ENCODE peak calls at places on chromosomes 5 and 9, in six cellular contexts. One of them, this sample, is unnamed.

GRCh38 chr5:78985407-78986223 is 505 bp upstream of the ARSB start:
- DNase-seq in endothelial cell: no peak
- DNase-seq in cardiac muscle cell: peak
- DNase-seq in fibroblast of lung: peak
- DNase-seq in NB4: peak
- DNase-seq in cardiac fibroblast: peak
- DNase-seq in this sample: no peak

GRCh38 chr9:113687680-113688371 is 188.3 kb upstream of the ZNF618 start:
- DNase-seq in fibroblast of lung: no peak
- DNase-seq in cardiac fibroblast: peak
- DNase-seq in endothelial cell: no peak
- DNase-seq in cardiac muscle cell: peak
- DNase-seq in NB4: no peak
- DNase-seq in this sample: no peak

GRCh38 chr9:132141364-132141947 is 20.4 kb upstream of the NTNG2 start:
- DNase-seq in fibroblast of lung: peak
- DNase-seq in cardiac fibroblast: peak
- DNase-seq in cardiac muscle cell: peak
- DNase-seq in NB4: no peak
- DNase-seq in endothelial cell: no peak
- DNase-seq in this sample: no peak

GRCh38 chr5:168480601-168481000 is 5.7 kb upstream of the RARS1 start:
- DNase-seq in cardiac fibroblast: no peak
- DNase-seq in NB4: no peak
- DNase-seq in cardiac muscle cell: no peak
- DNase-seq in fibroblast of lung: no peak
- DNase-seq in endothelial cell: no peak
- DNase-seq in this sample: no peak

GRCh38 chr9:76697554-76697953 is 66.7 kb upstream of the PCA3 start:
- DNase-seq in cardiac muscle cell: no peak
- DNase-seq in fibroblast of lung: no peak
- DNase-seq in endothelial cell: no peak
- DNase-seq in cardiac fibroblast: no peak
- DNase-seq in NB4: no peak
- DNase-seq in this sample: no peak

GRCh38 chr5:171639236-171639635 is 146.4 kb upstream of the SMIM23 start:
- DNase-seq in cardiac fibroblast: no peak
- DNase-seq in fibroblast of lung: no peak
- DNase-seq in cardiac muscle cell: no peak
- DNase-seq in endothelial cell: no peak
- DNase-seq in NB4: no peak
- DNase-seq in this sample: peak

GRCh38 chr9:651372-651771 is 190.1 kb upstream of the DMRT1 start:
- DNase-seq in fibroblast of lung: no peak
- DNase-seq in endothelial cell: no peak
- DNase-seq in cardiac fibroblast: no peak
- DNase-seq in cardiac muscle cell: no peak
- DNase-seq in NB4: no peak
- DNase-seq in this sample: no peak

GRCh38 chr5:94551858-94552257 is 66.5 kb downstream of the KIAA0825 start:
- DNase-seq in cardiac muscle cell: no peak
- DNase-seq in endothelial cell: no peak
- DNase-seq in cardiac fibroblast: no peak
- DNase-seq in fibroblast of lung: no peak
- DNase-seq in NB4: no peak
- DNase-seq in this sample: no peak

GRCh38 chr9:37255944-37256862 is 135.8 kb downstream of the ZCCHC7 start:
- DNase-seq in endothelial cell: no peak
- DNase-seq in cardiac muscle cell: no peak
- DNase-seq in NB4: no peak
- DNase-seq in cardiac fibroblast: no peak
- DNase-seq in fibroblast of lung: no peak
- DNase-seq in this sample: no peak

GRCh38 chr5:14250094-14250777 is 107.1 kb downstream of the TRIO start:
- DNase-seq in fibroblast of lung: peak
- DNase-seq in NB4: peak
- DNase-seq in endothelial cell: no peak
- DNase-seq in cardiac muscle cell: peak
- DNase-seq in cardiac fibroblast: peak
- DNase-seq in this sample: peak

GRCh38 chr5:176737746-176738699 is 72.3 kb upstream of the UNC5A start:
- DNase-seq in endothelial cell: no peak
- DNase-seq in cardiac muscle cell: no peak
- DNase-seq in NB4: no peak
- DNase-seq in cardiac fibroblast: no peak
- DNase-seq in fibroblast of lung: no peak
- DNase-seq in this sample: no peak

GRCh38 chr9:134733480-134734232 is 92.1 kb downstream of the COL5A1 start:
- DNase-seq in cardiac fibroblast: no peak
- DNase-seq in fibroblast of lung: no peak
- DNase-seq in endothelial cell: no peak
- DNase-seq in NB4: no peak
- DNase-seq in cardiac muscle cell: no peak
- DNase-seq in this sample: no peak

GRCh38 chr9:110114888-110115259 is 93.1 kb downstream of the C9orf152 start:
- DNase-seq in endothelial cell: peak
- DNase-seq in NB4: no peak
- DNase-seq in cardiac muscle cell: peak
- DNase-seq in fibroblast of lung: peak
- DNase-seq in cardiac fibroblast: peak
- DNase-seq in this sample: no peak

GRCh38 chr9:105150991-105151685 is 93.3 kb upstream of the SLC44A1 start:
- DNase-seq in endothelial cell: no peak
- DNase-seq in fibroblast of lung: no peak
- DNase-seq in cardiac muscle cell: peak
- DNase-seq in cardiac fibroblast: peak
- DNase-seq in NB4: no peak
- DNase-seq in this sample: no peak

GRCh38 chr5:6766558-6767191 is 53.4 kb downstream of the TENT4A start:
- DNase-seq in fibroblast of lung: peak
- DNase-seq in cardiac fibroblast: peak
- DNase-seq in cardiac muscle cell: peak
- DNase-seq in endothelial cell: no peak
- DNase-seq in NB4: peak
- DNase-seq in this sample: peak

GRCh38 chr5:177491429-177491945 is 5.9 kb downstream of the PDLIM7 start:
- DNase-seq in NB4: peak
- DNase-seq in endothelial cell: peak
- DNase-seq in cardiac muscle cell: peak
- DNase-seq in fibroblast of lung: no peak
- DNase-seq in cardiac fibroblast: peak
- DNase-seq in this sample: no peak

GRCh38 chr9:127233582-127234350 is 30.8 kb upstream of the GARNL3 start:
- DNase-seq in cardiac muscle cell: peak
- DNase-seq in cardiac fibroblast: peak
- DNase-seq in endothelial cell: no peak
- DNase-seq in fibroblast of lung: no peak
- DNase-seq in NB4: no peak
- DNase-seq in this sample: no peak

GRCh38 chr5:10073705-10074104 is 176.0 kb downstream of the ATPSCKMT start:
- DNase-seq in fibroblast of lung: no peak
- DNase-seq in endothelial cell: no peak
- DNase-seq in NB4: peak
- DNase-seq in cardiac muscle cell: no peak
- DNase-seq in cardiac fibroblast: no peak
- DNase-seq in this sample: no peak

GRCh38 chr5:145101246-145101645 is 733.9 kb downstream of the PRELID2 start:
- DNase-seq in cardiac muscle cell: no peak
- DNase-seq in cardiac fibroblast: no peak
- DNase-seq in fibroblast of lung: peak
- DNase-seq in NB4: peak
- DNase-seq in endothelial cell: peak
- DNase-seq in this sample: no peak
- TF ChIP-seq CTCF in cardiac muscle cell: no peak
- TF ChIP-seq CTCF in cardiac fibroblast: peak
- TF ChIP-seq CTCF in fibroblast of lung: no peak
- TF ChIP-seq CTCF in NB4: peak
- TF ChIP-seq CTCF in endothelial cell: peak
- TF ChIP-seq CTCF in this sample: no peak

GRCh38 chr5:174523311-174524159 is 200.8 kb upstream of the MSX2 start:
- DNase-seq in cardiac fibroblast: no peak
- DNase-seq in NB4: no peak
- DNase-seq in cardiac muscle cell: no peak
- DNase-seq in endothelial cell: no peak
- DNase-seq in fibroblast of lung: no peak
- DNase-seq in this sample: no peak
- TF ChIP-seq CTCF in cardiac fibroblast: no peak
- TF ChIP-seq CTCF in NB4: no peak
- TF ChIP-seq CTCF in cardiac muscle cell: no peak
- TF ChIP-seq CTCF in endothelial cell: no peak
- TF ChIP-seq CTCF in fibroblast of lung: no peak
- TF ChIP-seq CTCF in this sample: no peak

GRCh38 chr5:132963175-132964104 is at the start of gene AFF4:
- DNase-seq in cardiac fibroblast: peak
- DNase-seq in cardiac muscle cell: peak
- DNase-seq in fibroblast of lung: peak
- DNase-seq in endothelial cell: peak
- DNase-seq in NB4: peak
- DNase-seq in this sample: peak

GRCh38 chr5:132965120-132965519 is 1.7 kb upstream of the AFF4 start:
- DNase-seq in cardiac muscle cell: no peak
- DNase-seq in NB4: no peak
- DNase-seq in fibroblast of lung: no peak
- DNase-seq in cardiac fibroblast: no peak
- DNase-seq in endothelial cell: no peak
- DNase-seq in this sample: no peak

GRCh38 chr5:132961887-132962286 is 1.5 kb downstream of the AFF4 start:
- DNase-seq in fibroblast of lung: peak
- DNase-seq in NB4: peak
- DNase-seq in cardiac fibroblast: peak
- DNase-seq in endothelial cell: no peak
- DNase-seq in cardiac muscle cell: peak
- DNase-seq in this sample: peak

GRCh38 chr5:132962429-132962928 is 955 bp downstream of the AFF4 start:
- DNase-seq in cardiac fibroblast: peak
- DNase-seq in endothelial cell: peak
- DNase-seq in cardiac muscle cell: peak
- DNase-seq in NB4: peak
- DNase-seq in fibroblast of lung: peak
- DNase-seq in this sample: peak
- TF ChIP-seq CTCF in cardiac fibroblast: no peak
- TF ChIP-seq CTCF in endothelial cell: no peak
- TF ChIP-seq CTCF in cardiac muscle cell: no peak
- TF ChIP-seq CTCF in NB4: no peak
- TF ChIP-seq CTCF in fibroblast of lung: no peak
- TF ChIP-seq CTCF in this sample: no peak

DNA sequence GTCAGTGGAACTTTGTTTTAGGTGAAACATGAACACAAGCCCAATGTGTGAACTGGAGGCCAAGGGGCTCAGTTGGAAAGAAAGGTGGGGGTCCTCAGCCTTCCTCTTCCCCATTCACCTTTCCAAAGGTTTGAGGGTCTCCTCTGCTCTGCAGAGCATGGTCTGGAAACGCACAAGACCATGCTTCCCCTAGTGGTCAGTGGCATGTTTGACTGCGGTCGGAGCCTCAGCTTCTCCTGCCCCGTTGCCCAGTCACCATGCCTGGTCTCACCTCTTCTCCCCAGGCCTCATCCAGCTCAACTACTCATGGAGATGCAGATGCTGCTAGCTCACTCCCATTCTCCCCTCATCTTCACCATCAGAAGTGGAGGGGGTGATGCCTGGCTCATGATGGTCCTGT is 340.3 kb downstream of the GADD45G start:
- DNase-seq in NB4: no peak
- DNase-seq in fibroblast of lung: no peak
- DNase-seq in endothelial cell: peak
- DNase-seq in cardiac fibroblast: no peak
- DNase-seq in cardiac muscle cell: no peak
- DNase-seq in this sample: no peak
- TF ChIP-seq CTCF in NB4: peak
- TF ChIP-seq CTCF in fibroblast of lung: no peak
- TF ChIP-seq CTCF in endothelial cell: peak
- TF ChIP-seq CTCF in cardiac fibroblast: no peak
- TF ChIP-seq CTCF in cardiac muscle cell: peak
- TF ChIP-seq CTCF in this sample: no peak

GRCh38 chr9:108894225-108894997 is 32.3 kb downstream of the ACTL7A start:
- DNase-seq in cardiac fibroblast: no peak
- DNase-seq in cardiac muscle cell: no peak
- DNase-seq in fibroblast of lung: no peak
- DNase-seq in NB4: no peak
- DNase-seq in endothelial cell: no peak
- DNase-seq in this sample: no peak

GRCh38 chr9:108884701-108885100 is 22.6 kb downstream of the ACTL7A start:
- DNase-seq in cardiac muscle cell: no peak
- DNase-seq in NB4: no peak
- DNase-seq in cardiac fibroblast: no peak
- DNase-seq in fibroblast of lung: no peak
- DNase-seq in endothelial cell: no peak
- DNase-seq in this sample: no peak

GRCh38 chr9:108885643-108886348 is 23.7 kb downstream of the ACTL7A start:
- DNase-seq in cardiac fibroblast: peak
- DNase-seq in endothelial cell: no peak
- DNase-seq in fibroblast of lung: peak
- DNase-seq in cardiac muscle cell: peak
- DNase-seq in NB4: peak
- DNase-seq in this sample: peak

GRCh38 chr9:108889649-108890067 is 27.6 kb downstream of the ACTL7A start:
- DNase-seq in fibroblast of lung: peak
- DNase-seq in NB4: peak
- DNase-seq in endothelial cell: no peak
- DNase-seq in cardiac fibroblast: peak
- DNase-seq in cardiac muscle cell: peak
- DNase-seq in this sample: no peak
- TF ChIP-seq CTCF in fibroblast of lung: no peak
- TF ChIP-seq CTCF in NB4: no peak
- TF ChIP-seq CTCF in endothelial cell: no peak
- TF ChIP-seq CTCF in cardiac fibroblast: peak
- TF ChIP-seq CTCF in cardiac muscle cell: peak
- TF ChIP-seq CTCF in this sample: no peak